ENCODE peak calls at places on chromosomes 7 and 10, in four cellular contexts. V, R, L and T are unnamed samples.

GRCh38 chr10:43253461-43254198 is 13.2 kb downstream of the RASGEF1A start:
- DNase-seq in V (no peak), R (no peak), L (no peak), T (no peak)

GRCh38 chr7:14839307-14839706 is 63.2 kb downstream of the DGKB start:
- DNase-seq in V (no peak), R (no peak), L (no peak), T (no peak)

GRCh38 chr7:43758861-43759683 is 592 bp downstream of the BLVRA start:
- DNase-seq in V (peak), R (no peak), L (peak), T (peak)

GRCh38 chr7:150800576-150801241 is at the start of gene TMEM176A:
- DNase-seq in V (peak), R (no peak), L (peak), T (no peak)

GRCh38 chr7:47521816-47522561 is 59.9 kb downstream of the TNS3 start:
- DNase-seq in V (no peak), R (no peak), L (no peak), T (no peak)

GRCh38 chr7:134639683-134640279 is 6.9 kb upstream of the BPGM start:
- DNase-seq in V (no peak), R (no peak), L (no peak), T (no peak)

GRCh38 chr10:8036521-8037198 is 17.8 kb upstream of the GATA3 start:
- DNase-seq in V (no peak), R (no peak), L (peak), T (no peak)

GRCh38 chr7:43921423-43921822 is 4.8 kb upstream of the UBE2D4 start:
- DNase-seq in V (no peak), R (no peak), L (no peak), T (peak)

GRCh38 chr10:25811141-25811685 is 122.8 kb upstream of the MYO3A start:
- DNase-seq in V (no peak), R (no peak), L (no peak), T (no peak)

GRCh38 chr10:60491162-60491561 is 101.5 kb upstream of the ANK3 start:
- DNase-seq in V (no peak), R (no peak), L (no peak), T (no peak)

GRCh38 chr7:102085223-102085772 is 201.4 kb upstream of the SH2B2 start:
- DNase-seq in V (no peak), R (no peak), L (no peak), T (no peak)

GRCh38 chr7:41147651-41148360 is 555.1 kb downstream of the INHBA start:
- DNase-seq in V (no peak), R (no peak), L (no peak), T (no peak)

GRCh38 chr10:93397020-93397419 is 85.1 kb downstream of the MYOF start:
- DNase-seq in V (no peak), R (no peak), L (no peak), T (no peak)

GRCh38 chr10:118595598-118596425 is at the start of gene PRLHR:
- DNase-seq in V (peak), R (no peak), L (peak), T (peak)
- TF ChIP-seq CTCF in V (no peak), R (no peak), L (no peak), T (no peak)

DNA sequence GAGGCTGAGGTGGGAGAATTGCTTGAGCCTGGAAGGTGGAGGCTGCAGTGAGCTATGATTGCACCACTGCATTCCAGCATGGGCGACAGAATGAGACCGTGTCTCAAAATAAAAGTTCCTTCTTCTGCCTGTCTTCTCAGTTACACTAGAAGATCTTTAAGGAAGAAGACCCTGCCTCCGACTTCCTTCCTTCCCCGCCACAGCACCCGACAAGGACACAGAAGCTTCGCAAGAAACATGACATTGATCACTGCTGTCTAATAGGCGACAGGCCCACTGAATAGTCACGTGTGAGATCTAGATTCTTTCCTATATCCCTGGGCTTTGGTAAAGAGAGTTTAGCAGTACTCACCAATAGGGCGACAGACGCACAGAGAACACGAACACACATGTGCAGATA is 118.2 kb downstream of the PRPF18 start:
- DNase-seq in V (no peak), R (no peak), L (no peak), T (no peak)
- H3K4me3 ChIP-seq in V (no peak), R (no peak), L (no peak), T (no peak)

DNA sequence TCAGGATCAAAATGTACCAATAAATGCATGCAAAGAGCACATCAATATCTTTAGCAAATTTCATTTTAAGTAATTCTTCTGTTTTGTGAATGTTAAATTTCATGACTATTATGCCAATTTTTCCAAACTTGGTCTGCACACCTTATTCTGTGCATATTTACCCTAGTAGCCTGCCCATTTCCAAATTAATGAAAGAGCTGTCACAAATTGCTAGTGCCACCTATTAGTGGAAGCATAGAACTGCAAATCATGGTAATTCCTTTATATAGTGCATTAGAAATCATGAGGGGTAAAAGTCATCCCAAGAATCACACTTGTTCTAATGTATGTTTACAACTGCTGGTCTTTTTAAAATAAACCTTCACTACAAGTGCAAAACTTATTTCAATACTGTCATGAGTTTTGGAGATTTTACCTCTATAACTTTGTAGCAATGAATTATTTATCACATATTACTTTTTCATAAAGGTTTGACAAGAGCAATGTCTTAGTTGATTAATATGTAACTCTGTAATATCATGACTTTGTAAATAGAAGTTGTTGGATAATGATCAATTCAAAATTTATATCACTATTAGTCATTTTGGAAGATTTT is 5.7 kb downstream of the SEMA3A start:
- DNase-seq in V (no peak), R (peak), L (no peak), T (no peak)
- TF ChIP-seq CTCF in V (no peak), R (peak), L (peak), T (no peak)

GRCh38 chr10:100987685-100988049 is 324 bp downstream of the TWNK start:
- DNase-seq in V (no peak), R (no peak), L (no peak), T (no peak)

GRCh38 chr10:100986623-100986951 is 710 bp downstream of the MRPL43 start:
- DNase-seq in V (no peak), R (no peak), L (no peak), T (no peak)

GRCh38 chr10:100986952-100987684 is at the start of the genes MRPL43 and TWNK:
- DNase-seq in V (peak), R (peak), L (peak), T (peak)

GRCh38 chr10:100989088-100989487 is 1.7 kb downstream of the TWNK start:
- DNase-seq in V (no peak), R (no peak), L (no peak), T (no peak)

DNA sequence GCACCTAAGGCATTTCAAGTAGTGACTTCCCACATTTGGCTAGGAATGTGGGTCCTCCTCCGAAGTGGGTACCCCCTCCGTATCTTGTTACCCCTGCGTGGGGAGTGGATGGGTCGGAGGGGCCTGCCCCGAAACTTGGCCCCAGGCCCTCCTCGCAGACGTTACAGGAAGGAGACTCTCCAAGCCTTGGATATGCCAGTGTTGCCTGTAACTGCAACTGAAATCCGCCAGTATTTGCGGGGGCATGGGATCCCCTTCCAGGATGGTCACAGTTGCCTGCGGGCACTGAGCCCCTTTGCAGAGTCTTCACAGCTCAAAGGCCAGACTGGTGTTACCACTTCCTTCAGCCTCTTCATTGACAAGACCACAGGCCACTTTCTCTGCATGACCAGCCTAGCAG is 823 bp downstream of the TWNK start:
- DNase-seq in V (no peak), R (no peak), L (no peak), T (no peak)
- H3K4me3 ChIP-seq in V (peak), R (peak), L (peak), T (no peak)